ENCODE peak calls at places on chromosomes 7 and 10, in five cellular contexts. V, I, R, W and B are unnamed samples.

GRCh38 chr7:44791278-44792219 is 4.9 kb upstream of the PPIA start:
- DNase-seq in V (no peak), I (peak), R (no peak), W (peak), B (peak)

GRCh38 chr10:5692476-5693358 is 8.1 kb downstream of the TASOR2 start:
- DNase-seq in V (peak), I (peak), R (no peak), W (peak), B (no peak)

GRCh38 chr7:146375155-146375554 is 258.6 kb downstream of the CNTNAP2 start:
- DNase-seq in V (no peak), I (no peak), R (no peak), W (no peak), B (no peak)

GRCh38 chr10:101897633-101898032 is 54.0 kb upstream of the KCNIP2 start:
- DNase-seq in V (no peak), I (peak), R (no peak), W (peak), B (peak)

GRCh38 chr10:7886056-7886455 is 67.8 kb downstream of the TAF3 start:
- DNase-seq in V (no peak), I (no peak), R (no peak), W (no peak), B (no peak)

GRCh38 chr7:95478139-95479037 is 7.4 kb upstream of the ASB4 start:
- DNase-seq in V (no peak), I (peak), R (no peak), W (peak), B (peak)

GRCh38 chr7:138097064-138097741 is 20.9 kb downstream of the AKR1D1 start:
- DNase-seq in V (no peak), I (peak), R (no peak), W (peak), B (no peak)

GRCh38 chr7:115476666-115477065 is 553.9 kb downstream of the TFEC start:
- DNase-seq in V (no peak), I (no peak), R (no peak), W (no peak), B (peak)

GRCh38 chr10:89115876-89116627 is 91.1 kb downstream of the CH25H start:
- DNase-seq in V (no peak), I (peak), R (no peak), W (no peak), B (peak)

GRCh38 chr7:43584200-43584586 is 1.3 kb downstream of the STK17A start:
- DNase-seq in V (peak), I (peak), R (no peak), W (peak), B (peak)

GRCh38 chr7:3981281-3981680 is 680.2 kb downstream of the SDK1 start:
- DNase-seq in V (no peak), I (no peak), R (no peak), W (no peak), B (no peak)

GRCh38 chr7:155896531-155897263 is 84.4 kb upstream of the SHH start:
- DNase-seq in V (no peak), I (no peak), R (no peak), W (no peak), B (no peak)

GRCh38 chr7:74656421-74656910 is 1.1 kb upstream of the GTF2I start:
- DNase-seq in V (peak), I (peak), R (no peak), W (peak), B (no peak)

GRCh38 chr7:77989981-77990566 is 191.5 kb downstream of the PHTF2 start:
- DNase-seq in V (no peak), I (no peak), R (no peak), W (peak), B (no peak)

GRCh38 chr10:43307306-43307705 is 40.4 kb upstream of the RASGEF1A start:
- DNase-seq in V (no peak), I (no peak), R (no peak), W (no peak), B (no peak)

GRCh38 chr7:143331179-143331825 is 15.4 kb downstream of the CLCN1 start:
- DNase-seq in V (no peak), I (peak), R (peak), W (peak), B (peak)

GRCh38 chr7:51847461-51848134 is 531.0 kb upstream of the COBL start:
- DNase-seq in V (no peak), I (no peak), R (no peak), W (no peak), B (no peak)

GRCh38 chr7:79386688-79387422 is 66.6 kb downstream of the MAGI2 start:
- DNase-seq in V (no peak), I (no peak), R (no peak), W (peak), B (peak)

GRCh38 chr7:69823151-69823744 is 225.0 kb downstream of the AUTS2 start:
- DNase-seq in V (no peak), I (no peak), R (no peak), W (no peak), B (no peak)

GRCh38 chr7:14850039-14850438 is 52.5 kb downstream of the DGKB start:
- DNase-seq in V (no peak), I (peak), R (no peak), W (no peak), B (no peak)

GRCh38 chr7:4406288-4407058 is 275.6 kb upstream of the FOXK1 start:
- DNase-seq in V (no peak), I (no peak), R (no peak), W (no peak), B (no peak)

GRCh38 chr7:140010194-140010895 is 52.4 kb downstream of the PARP12 start:
- DNase-seq in V (no peak), I (no peak), R (no peak), W (no peak), B (no peak)

GRCh38 chr10:93493162-93493561 is 3.2 kb upstream of the CEP55 start:
- DNase-seq in V (no peak), I (no peak), R (no peak), W (no peak), B (no peak)

GRCh38 chr10:20887706-20888535 is 9.2 kb downstream of the NEBL start:
- DNase-seq in V (no peak), I (no peak), R (no peak), W (no peak), B (no peak)

GRCh38 chr7:128060018-128060417 is 28.8 kb upstream of the LRRC4 start:
- DNase-seq in V (no peak), I (no peak), R (no peak), W (no peak), B (no peak)

GRCh38 chr10:114023198-114023597 is 20.5 kb upstream of the ADRB1 start:
- DNase-seq in V (no peak), I (peak), R (no peak), W (peak), B (peak)

GRCh38 chr10:78316451-78316931 is 282.8 kb downstream of the RPS24 start:
- DNase-seq in V (no peak), I (peak), R (no peak), W (peak), B (peak)

GRCh38 chr10:12205082-12205481 is 9.1 kb downstream of the CDC123 start:
- DNase-seq in V (no peak), I (no peak), R (no peak), W (no peak), B (no peak)

GRCh38 chr10:5418584-5418983 is 6.2 kb downstream of the NET1 start:
- DNase-seq in V (no peak), I (no peak), R (no peak), W (no peak), B (no peak)

GRCh38 chr7:139541600-139542307 is 18.3 kb downstream of the CLEC2L start:
- DNase-seq in V (no peak), I (no peak), R (no peak), W (no peak), B (no peak)

GRCh38 chr7:157658851-157659412 is 322.1 kb downstream of the DNAJB6 start:
- DNase-seq in V (no peak), I (peak), R (no peak), W (no peak), B (no peak)

GRCh38 chr7:140484479-140484878 is 5.2 kb upstream of the MKRN1 start:
- DNase-seq in V (no peak), I (no peak), R (no peak), W (no peak), B (no peak)

GRCh38 chr7:36285276-36285675 is 104.4 kb upstream of the ANLN start:
- DNase-seq in V (no peak), I (peak), R (no peak), W (no peak), B (peak)

GRCh38 chr7:95169678-95170077 is 154.7 kb downstream of the PON1 start:
- DNase-seq in V (no peak), I (no peak), R (no peak), W (no peak), B (no peak)

GRCh38 chr7:95493247-95493646 is 7.5 kb downstream of the ASB4 start:
- DNase-seq in V (no peak), I (peak), R (peak), W (peak), B (peak)

GRCh38 chr7:96657347-96658010 is 52.2 kb downstream of the SEM1 start:
- DNase-seq in V (no peak), I (no peak), R (no peak), W (no peak), B (no peak)

GRCh38 chr7:70298780-70299446 is 700.6 kb downstream of the AUTS2 start:
- DNase-seq in V (no peak), I (no peak), R (no peak), W (no peak), B (no peak)

GRCh38 chr10:81251457-81252115 is 623.4 kb upstream of the NRG3 start:
- DNase-seq in V (no peak), I (no peak), R (no peak), W (no peak), B (no peak)

GRCh38 chr7:7554021-7554432 is 12.7 kb upstream of the MIOS start:
- DNase-seq in V (no peak), I (peak), R (peak), W (no peak), B (peak)

GRCh38 chr7:127064-127598 is 65.2 kb upstream of the FAM20C start:
- DNase-seq in V (no peak), I (no peak), R (no peak), W (no peak), B (no peak)
- H3K4me3 ChIP-seq in V (no peak), I (no peak), R (no peak), W (no peak), B (no peak)

DNA sequence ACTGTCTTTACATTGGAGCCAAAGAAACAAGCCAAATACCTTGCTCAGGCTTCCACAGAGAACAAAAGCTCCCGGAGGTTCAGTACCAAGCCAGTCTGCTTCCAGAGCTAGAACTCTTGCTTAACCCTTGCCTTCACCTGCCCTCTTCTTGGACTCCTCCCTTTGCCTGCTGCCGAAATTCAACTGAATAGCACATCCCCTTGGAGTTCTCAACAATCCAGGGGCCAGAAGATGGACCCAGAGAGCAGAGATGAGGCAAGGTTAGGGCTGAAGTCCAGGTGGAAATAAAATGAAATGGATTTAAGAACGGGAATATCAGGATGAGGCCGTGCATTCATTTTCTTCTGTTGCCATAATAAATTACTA is 876 bp upstream of the PIK3AP1 start:
- DNase-seq in V (no peak), I (no peak), R (no peak), W (no peak), B (no peak)
- H3K4me3 ChIP-seq in V (peak), I (no peak), R (no peak), W (no peak), B (no peak)

GRCh38 chr10:13437026-13437555 is 89.0 kb upstream of the SEPHS1 start:
- DNase-seq in V (no peak), I (no peak), R (no peak), W (no peak), B (no peak)

GRCh38 chr10:13441476-13441875 is 87.3 kb downstream of the BEND7 start:
- DNase-seq in V (no peak), I (peak), R (no peak), W (no peak), B (no peak)

GRCh38 chr10:13439313-13439712 is 89.5 kb downstream of the BEND7 start:
- DNase-seq in V (no peak), I (no peak), R (no peak), W (no peak), B (no peak)

GRCh38 chr10:13440709-13441061 is 88.1 kb downstream of the BEND7 start:
- DNase-seq in V (no peak), I (no peak), R (no peak), W (no peak), B (no peak)

DNA sequence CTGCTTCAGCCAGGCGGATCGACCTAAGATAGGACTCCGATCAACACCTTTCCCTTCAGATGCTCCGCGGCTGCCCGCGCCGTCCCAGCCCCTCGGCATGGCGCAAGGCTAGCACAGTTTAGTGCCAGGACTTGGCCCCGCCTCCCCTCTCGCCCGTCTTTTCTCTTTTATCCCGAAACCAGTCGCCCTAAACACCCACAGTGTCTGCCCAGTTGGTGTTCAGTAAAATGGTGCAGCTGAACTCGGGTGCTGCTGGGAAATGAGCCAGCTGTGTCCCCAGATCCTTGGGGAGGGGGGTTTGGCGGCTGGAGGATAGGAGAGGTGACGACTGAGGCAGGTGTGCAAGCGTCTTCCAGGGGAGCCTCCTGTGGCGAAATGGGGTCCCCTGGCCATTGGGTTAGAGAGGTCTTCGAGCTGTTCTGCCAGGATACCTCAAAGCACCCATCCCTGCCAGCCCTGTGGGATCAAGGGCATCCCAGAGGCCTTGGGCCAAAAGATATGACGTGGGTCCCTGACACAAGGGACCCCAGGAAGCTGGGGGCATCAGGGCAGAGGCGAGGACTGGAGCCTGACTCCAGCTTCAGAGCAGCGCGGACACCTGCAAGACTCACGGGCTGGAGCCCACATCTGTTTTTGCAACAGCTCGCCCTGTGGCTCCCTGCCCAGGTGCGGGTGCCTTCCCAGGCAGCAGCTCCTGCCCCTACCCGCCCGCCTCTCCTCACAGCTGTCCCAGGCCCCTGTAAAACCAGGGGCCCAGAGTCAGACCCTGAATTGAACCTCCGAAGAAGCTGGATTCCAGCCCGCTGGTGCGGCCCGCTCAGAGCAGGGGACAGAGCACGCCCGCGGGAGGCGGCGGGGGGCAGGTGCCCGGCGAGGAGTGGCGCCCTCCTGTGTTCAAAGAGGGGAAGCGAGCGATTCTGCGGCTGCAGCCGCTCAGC is 88.8 kb downstream of the BEND7 start:
- DNase-seq in V (peak), I (peak), R (no peak), W (peak), B (no peak)
- H3K4me3 ChIP-seq in V (peak), I (peak), R (peak), W (peak), B (peak)

DNA sequence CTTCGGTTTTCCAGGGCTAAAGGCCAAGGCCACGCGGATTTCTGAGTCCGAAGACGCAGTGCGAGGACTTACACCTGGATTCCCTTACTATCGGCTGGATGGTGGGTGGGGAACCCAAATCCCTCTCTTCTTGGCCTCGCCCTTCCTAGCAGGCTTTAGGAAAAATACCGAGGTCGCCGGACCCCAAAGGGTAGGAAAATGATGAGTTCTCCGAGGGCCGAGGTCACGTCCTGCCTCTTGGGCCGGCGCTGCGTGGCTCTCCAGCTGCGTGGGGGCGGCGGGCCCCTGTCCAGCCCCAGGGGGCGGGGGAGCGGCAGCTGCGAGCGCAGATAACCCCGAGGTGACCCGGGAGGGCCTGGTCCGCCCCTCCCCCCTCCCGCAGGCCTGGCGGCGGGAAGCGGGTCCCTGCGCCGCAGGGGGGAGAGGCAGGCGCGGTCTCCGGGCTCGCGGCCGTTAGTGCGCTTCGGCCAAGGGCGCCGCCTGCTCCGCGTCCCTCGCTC is 805 bp upstream of the HMX3 start:
- DNase-seq in V (no peak), I (no peak), R (no peak), W (no peak), B (no peak)
- H3K4me3 ChIP-seq in V (peak), I (no peak), R (no peak), W (no peak), B (no peak)

GRCh38 chr10:100724531-100725027 is 20.8 kb upstream of the PAX2 start:
- DNase-seq in V (no peak), I (no peak), R (no peak), W (no peak), B (no peak)
- H3K4me3 ChIP-seq in V (no peak), I (no peak), R (no peak), W (no peak), B (no peak)

DNA sequence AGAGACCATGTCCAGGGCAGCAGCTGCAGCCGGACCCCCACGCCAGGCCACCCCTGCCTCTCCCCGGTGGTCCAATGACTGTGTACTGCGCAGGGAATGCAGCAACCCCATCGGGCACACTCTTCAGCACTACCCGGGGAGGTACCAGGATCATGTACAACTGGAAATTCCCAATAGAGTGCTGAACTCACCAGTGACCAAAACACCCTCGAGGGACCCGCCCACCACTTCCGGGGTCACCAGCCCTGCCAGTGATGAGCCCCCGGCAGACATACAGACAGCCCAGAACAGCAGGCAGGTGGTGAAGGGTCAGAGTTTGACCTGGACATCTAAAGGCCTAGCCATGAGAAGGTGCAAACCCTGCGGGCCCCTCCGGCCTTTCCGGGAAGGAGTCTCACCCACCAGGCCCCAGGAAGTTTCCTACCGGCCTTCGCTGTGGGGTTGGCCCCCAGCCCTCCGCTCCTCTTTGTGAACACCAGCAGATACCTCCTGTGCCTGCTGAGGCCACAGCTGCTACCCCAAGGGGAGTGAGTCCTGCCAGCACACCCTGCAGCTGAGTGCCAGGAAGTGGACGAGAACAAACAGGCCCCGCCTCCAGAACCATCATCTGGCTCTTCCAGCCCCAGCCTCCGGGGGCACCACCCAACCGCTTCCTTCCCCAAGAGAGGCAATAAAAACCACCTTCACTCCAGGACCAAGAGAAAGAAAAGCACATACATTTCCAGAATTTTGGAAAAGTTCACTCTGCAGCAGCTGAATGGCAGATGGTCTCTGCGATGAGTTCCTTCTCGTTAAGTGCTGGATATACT is 5.0 kb upstream of the ANKRD61 start:
- DNase-seq in V (peak), I (peak), R (no peak), W (peak), B (peak)
- H3K4me3 ChIP-seq in V (peak), I (no peak), R (no peak), W (no peak), B (no peak)

GRCh38 chr10:45442670-45443069 is 68.7 kb downstream of the ALOX5 start:
- DNase-seq in V (no peak), I (no peak), R (no peak), W (no peak), B (no peak)
- H3K4me3 ChIP-seq in V (no peak), I (no peak), R (no peak), W (no peak), B (no peak)

GRCh38 chr7:150799156-150799555 is 1.0 kb downstream of the TMEM176B start:
- DNase-seq in V (no peak), I (no peak), R (no peak), W (no peak), B (no peak)
- H3K4me3 ChIP-seq in V (no peak), I (peak), R (no peak), W (no peak), B (no peak)

GRCh38 chr7:32069251-32069650 is 956 bp downstream of the PDE1C start:
- DNase-seq in V (no peak), I (no peak), R (no peak), W (no peak), B (no peak)
- H3K4me3 ChIP-seq in V (no peak), I (no peak), R (peak), W (no peak), B (no peak)

GRCh38 chr10:60086421-60086820 is 180.1 kb upstream of the CCDC6 start:
- DNase-seq in V (no peak), I (no peak), R (no peak), W (no peak), B (no peak)
- H3K4me3 ChIP-seq in V (no peak), I (no peak), R (no peak), W (no peak), B (no peak)